ENCODE peak calls at places on chromosomes 4 and X, in six cellular contexts. X, D, C, O, M and S are unnamed samples.

GRCh38 chrX:140360284-140360683 is 144.6 kb downstream of the SOX3 start:
- DNase-seq in X (no peak), M (no peak), C (no peak), O (no peak), D (no peak), S (peak; percentile 8)

GRCh38 chr4:73661646-73662119 is 41.4 kb upstream of the RASSF6 start:
- DNase-seq in X (peak; percentile 100), O (no peak), C (no peak), M (peak; percentile 78), D (no peak), S (no peak)

GRCh38 chrX:101347859-101348451 is 587 bp downstream of the TIMM8A start:
- DNase-seq in D (no peak), C (no peak), M (peak; percentile 9), X (peak; percentile 8), O (peak; percentile 46), S (no peak)

GRCh38 chrX:24396236-24396929 is 35.9 kb downstream of the SUPT20HL1 start:
- DNase-seq in X (peak; percentile 80), C (no peak), M (peak; percentile 39), O (no peak), D (no peak), S (no peak)

GRCh38 chr4:101774807-101775206 is 15.7 kb upstream of the BANK1 start:
- DNase-seq in M (no peak), O (no peak), C (no peak), D (no peak), X (no peak), S (no peak)

GRCh38 chr4:15778191-15778741 is at the start of gene CD38:
- DNase-seq in C (peak; percentile 43), D (peak; percentile 78), M (no peak), X (no peak), O (peak; percentile 78), S (peak; percentile 55)

GRCh38 chr4:169080970-169081369 is 70.9 kb upstream of the CBR4 start:
- DNase-seq in O (no peak), M (peak; percentile 90), C (no peak), X (peak; percentile 46), D (no peak), S (no peak)

GRCh38 chrX:140572724-140573123 is 67.9 kb upstream of the SOX3 start:
- DNase-seq in O (peak; percentile 21), C (peak; percentile 39), X (peak; percentile 8), M (peak; percentile 36), D (peak; percentile 85), S (peak; percentile 64)

GRCh38 chrX:16666541-16666940 is 16.6 kb downstream of the S100G start:
- DNase-seq in C (no peak), D (peak; percentile 68), X (peak; percentile 50), O (no peak), M (no peak), S (peak; percentile 7)

GRCh38 chr4:39526810-39527295 is 386 bp downstream of the UGDH start:
- DNase-seq in D (no peak), M (no peak), C (no peak), X (peak; percentile 9), O (no peak), S (peak; percentile 29)

GRCh38 chr4:86453044-86453501 is 93.2 kb upstream of the MAPK10 start:
- DNase-seq in M (peak; percentile 93), D (no peak), X (peak; percentile 20), C (peak; percentile 29), O (no peak), S (no peak)

GRCh38 chrX:24954732-24955131 is 61.0 kb downstream of the ARX start:
- DNase-seq in M (no peak), C (no peak), O (no peak), X (no peak), D (no peak), S (no peak)

GRCh38 chr4:120680647-120681228 is 241.8 kb downstream of the PRDM5 start:
- DNase-seq in X (no peak), O (no peak), M (no peak), D (no peak), C (no peak), S (no peak)

GRCh38 chr4:118373614-118374255 is 20.9 kb upstream of the PRSS12 start:
- DNase-seq in X (peak; percentile 9), C (no peak), D (no peak), O (no peak), M (peak; percentile 51), S (no peak)

GRCh38 chr4:20572976-20573375 is 127.3 kb upstream of the PACRGL start:
- DNase-seq in M (no peak), C (no peak), D (peak; percentile 48), X (no peak), O (no peak), S (peak; percentile 77)

GRCh38 chrX:134338527-134338926 is 101.5 kb downstream of the CCDC160 start:
- DNase-seq in M (no peak), O (no peak), D (no peak), X (no peak), C (no peak), S (no peak)

GRCh38 chr4:150033109-150033508 is 45.1 kb upstream of the DCLK2 start:
- DNase-seq in C (no peak), X (peak; percentile 30), O (no peak), M (no peak), D (peak; percentile 70), S (no peak)

GRCh38 chr4:57374866-57375595 is 264.8 kb upstream of the IGFBP7 start:
- DNase-seq in D (no peak), M (no peak), O (no peak), C (no peak), X (peak; percentile 61), S (no peak)

GRCh38 chr4:3373468-3373867 is 68.3 kb upstream of the HGFAC start:
- DNase-seq in O (no peak), D (no peak), C (no peak), M (no peak), X (no peak), S (no peak)

GRCh38 chrX:134482371-134482770 is 22.4 kb downstream of the HPRT1 start:
- DNase-seq in O (no peak), M (peak; percentile 5), D (no peak), C (no peak), X (no peak), S (no peak)

GRCh38 chr4:151015458-151016344 is 617 bp upstream of the LRBA start:
- DNase-seq in D (peak; percentile 96), O (peak; percentile 94), M (peak; percentile 58), C (peak; percentile 85), X (peak; percentile 51), S (peak; percentile 89)

GRCh38 chr4:10204401-10205058 is 87.9 kb upstream of the WDR1 start:
- DNase-seq in X (no peak), D (no peak), O (no peak), C (peak; percentile 5), M (no peak), S (no peak)

GRCh38 chr4:158861281-158861680 is 92.5 kb downstream of the FNIP2 start:
- DNase-seq in C (no peak), M (no peak), D (no peak), X (no peak), O (no peak), S (no peak)

GRCh38 chr4:182847543-182847942 is 69.6 kb downstream of the DCTD start:
- DNase-seq in O (no peak), C (no peak), D (no peak), X (no peak), M (no peak), S (no peak)

GRCh38 chr4:76197001-76197743 is 16.5 kb downstream of the SCARB2 start:
- DNase-seq in M (no peak), C (no peak), O (no peak), X (peak; percentile 66), D (no peak), S (no peak)
- H3K27ac ChIP-seq in M (peak overlapping the region; percentile 69), C (peak overlapping the region; percentile 80), O (peak overlapping the region; percentile 73), X (peak overlapping the region; percentile 76), D (peak overlapping the region; percentile 90), S (no peak overlapping the region)

GRCh38 chr4:176191974-176192373 is 3.4 kb downstream of the SPATA4 start:
- DNase-seq in M (peak; percentile 44), C (no peak), X (peak; percentile 24), O (peak; percentile 32), D (no peak), S (no peak)
- TF ChIP-seq CTCF in M (no peak), C (no peak), X (no peak), O (peak; percentile 26), D (peak; percentile 28), S (no peak)

DNA sequence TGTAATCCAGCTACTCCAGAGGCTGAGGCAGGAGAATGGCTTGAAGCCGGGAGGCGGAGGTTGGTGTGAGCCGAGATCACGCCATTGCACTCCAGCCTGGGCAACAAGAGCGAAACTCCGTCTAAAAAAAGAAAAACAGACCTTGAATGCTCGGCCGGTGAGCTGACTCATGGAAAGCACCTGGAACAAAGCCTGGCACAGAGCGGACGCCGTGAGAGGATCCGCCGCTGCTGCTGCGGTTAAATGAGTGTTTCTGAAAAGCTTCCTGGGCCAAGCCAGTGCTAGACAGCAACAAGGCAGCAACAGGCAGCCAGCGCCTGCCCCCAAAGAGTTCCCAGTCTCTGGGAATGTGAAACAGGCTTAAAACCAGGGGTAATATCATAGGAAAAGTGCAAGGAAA is 186.4 kb downstream of the AFAP1 start:
- DNase-seq in M (no peak), X (peak; percentile 34), O (no peak), D (no peak), C (no peak), S (no peak)
- H3K9ac ChIP-seq in M (no peak overlapping the region), X (no peak overlapping the region), O (no peak overlapping the region), D (no peak overlapping the region), C (no peak overlapping the region), S (no peak overlapping the region)

GRCh38 chrX:151985531-151985930 is 11.1 kb upstream of the GABRE start:
- DNase-seq in C (no peak), X (no peak), O (no peak), M (no peak), D (no peak), S (no peak)
- H3K27ac ChIP-seq in C (no peak overlapping the region), X (peak overlapping the region; percentile 88), O (peak overlapping the region; percentile 79), M (no peak overlapping the region), D (no peak overlapping the region), S (no peak overlapping the region)

GRCh38 chr4:80209302-80209701 is 12.0 kb downstream of the PRDM8 start:
- DNase-seq in O (no peak), C (no peak), D (no peak), X (no peak), M (no peak), S (no peak)

GRCh38 chr4:80216100-80216761 is 18.9 kb downstream of the PRDM8 start:
- DNase-seq in D (no peak), M (no peak), X (no peak), O (no peak), C (no peak), S (no peak)

GRCh38 chr4:80210549-80210948 is 13.2 kb downstream of the PRDM8 start:
- DNase-seq in O (no peak), D (no peak), M (no peak), X (no peak), C (no peak), S (no peak)

GRCh38 chr4:80215449-80216052 is 18.2 kb downstream of the PRDM8 start:
- DNase-seq in O (no peak), M (peak; percentile 76), D (no peak), C (no peak), X (peak; percentile 31), S (no peak)

GRCh38 chr4:80213117-80213815 is 16.0 kb downstream of the PRDM8 start:
- DNase-seq in M (no peak), O (no peak), C (no peak), X (peak; percentile 59), D (no peak), S (no peak)
- TF ChIP-seq CTCF in M (no peak), O (no peak), C (no peak), X (no peak), D (no peak), S (no peak)

GRCh38 chr4:1776521-1777161 is 16.5 kb upstream of the FGFR3 start:
- DNase-seq in C (no peak), M (no peak), X (no peak), D (no peak), O (no peak), S (no peak)
- H3K9ac ChIP-seq in C (no peak overlapping the region), M (no peak overlapping the region), X (no peak overlapping the region), D (no peak overlapping the region), O (no peak overlapping the region), S (no peak overlapping the region)

GRCh38 chr4:45795165-45795564 is 328.7 kb downstream of the GABRG1 start:
- DNase-seq in D (no peak), X (no peak), C (no peak), O (no peak), M (no peak), S (no peak)
- H3K27ac ChIP-seq in D (no peak overlapping the region), X (no peak overlapping the region), C (no peak overlapping the region), O (no peak overlapping the region), M (no peak overlapping the region), S (no peak overlapping the region)